ENCODE peak calls at places on chromosomes 3 and 15, in ten cellular contexts. J, C, N, S, V, X, U, G, A and Q are unnamed samples.

GRCh38 chr15:72368895-72369294 is 6.9 kb downstream of the HEXA start:
- DNase-seq in J (no peak), C (peak; percentile 71), N (peak; percentile 23), S (no peak), V (no peak), X (no peak), U (peak; percentile 23), G (no peak), A (no peak), Q (no peak)

GRCh38 chr3:72549819-72550581 is 298.2 kb downstream of the SHQ1 start:
- DNase-seq in J (no peak), C (no peak), N (no peak), S (no peak), V (no peak), X (no peak), U (no peak), G (no peak), A (no peak), Q (no peak)

GRCh38 chr3:185779461-185779860 is 45.4 kb downstream of the IGF2BP2 start:
- DNase-seq in J (no peak), C (no peak), N (no peak), S (no peak), V (peak; percentile 92), X (no peak), U (no peak), G (no peak), A (no peak), Q (no peak)

GRCh38 chr15:93141373-93141790 is 52.4 kb upstream of the RGMA start:
- DNase-seq in J (no peak), C (no peak), N (no peak), S (no peak), V (no peak), X (no peak), U (no peak), G (no peak), A (no peak), Q (no peak)

GRCh38 chr15:78979456-78980320 is 34.8 kb upstream of the CTSH start:
- DNase-seq in J (peak; percentile 71), C (no peak), N (peak; percentile 86), S (no peak), V (peak; percentile 92), X (peak; percentile 75), U (peak; percentile 84), G (peak; percentile 93), A (no peak), Q (peak; percentile 82)

GRCh38 chr3:37162501-37163245 is 11.7 kb downstream of the LRRFIP2 start:
- DNase-seq in J (no peak), C (no peak), N (no peak), S (no peak), V (no peak), X (no peak), U (no peak), G (no peak), A (no peak), Q (no peak)

GRCh38 chr3:61181874-61182273 is 69.4 kb downstream of the FHIT start:
- DNase-seq in J (no peak), C (no peak), N (peak; percentile 26), S (no peak), V (peak; percentile 95), X (peak; percentile 1), U (peak; percentile 4), G (peak; percentile 25), A (no peak), Q (peak; percentile 36)

GRCh38 chr15:99863527-99864198 is 130.4 kb upstream of the LYSMD4 start:
- DNase-seq in J (no peak), C (no peak), N (no peak), S (no peak), V (no peak), X (no peak), U (no peak), G (no peak), A (no peak), Q (no peak)

GRCh38 chr3:93983408-93983807 is 3.5 kb downstream of the ARL13B start:
- DNase-seq in J (no peak), C (no peak), N (no peak), S (no peak), V (no peak), X (no peak), U (no peak), G (no peak), A (no peak), Q (no peak)

GRCh38 chr15:75361361-75361988 is 6.9 kb downstream of the MAN2C1 start:
- DNase-seq in J (no peak), C (no peak), N (no peak), S (peak; percentile 76), V (no peak), X (no peak), U (no peak), G (no peak), A (no peak), Q (no peak)

GRCh38 chr15:32781781-32782180 is 64.0 kb downstream of the GREM1 start:
- DNase-seq in J (no peak), C (no peak), N (no peak), S (no peak), V (no peak), X (no peak), U (no peak), G (no peak), A (no peak), Q (no peak)

GRCh38 chr3:171315919-171316318 is 144.3 kb downstream of the TNIK start:
- DNase-seq in J (no peak), C (no peak), N (no peak), S (no peak), V (no peak), X (no peak), U (no peak), G (no peak), A (no peak), Q (no peak)

GRCh38 chr3:171314341-171314740 is 145.9 kb downstream of the TNIK start:
- DNase-seq in J (no peak), C (no peak), N (no peak), S (no peak), V (no peak), X (no peak), U (no peak), G (no peak), A (no peak), Q (no peak)

GRCh38 chr3:171313702-171314101 is 146.5 kb downstream of the TNIK start:
- DNase-seq in J (no peak), C (no peak), N (no peak), S (no peak), V (no peak), X (no peak), U (no peak), G (no peak), A (no peak), Q (no peak)

GRCh38 chr3:171315101-171315500 is 145.1 kb downstream of the TNIK start:
- DNase-seq in J (no peak), C (no peak), N (no peak), S (no peak), V (no peak), X (no peak), U (no peak), G (no peak), A (no peak), Q (no peak)

DNA sequence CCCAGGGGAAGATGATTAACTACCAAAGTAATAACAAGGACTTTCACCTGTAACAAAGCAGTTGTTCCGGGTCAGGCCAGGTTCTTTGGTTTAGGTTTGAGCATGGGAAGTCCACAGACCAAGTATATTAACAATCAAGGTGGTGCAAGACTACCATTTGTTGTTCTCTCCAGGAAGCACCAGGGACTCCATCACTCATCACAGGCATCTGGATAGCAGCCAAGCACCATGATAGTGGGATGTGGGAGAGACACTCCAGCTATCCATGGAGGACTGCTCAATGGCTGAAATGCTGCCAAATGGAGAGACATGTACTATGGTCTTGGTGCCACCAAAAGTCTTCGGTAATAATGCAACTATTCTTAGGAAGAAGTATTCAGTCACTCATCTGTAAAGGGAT is 143.1 kb downstream of the TNIK start:
- DNase-seq in J (no peak), C (no peak), N (peak; percentile 50), S (no peak), V (no peak), X (no peak), U (peak; percentile 79), G (no peak), A (no peak), Q (no peak)
- H3K4me3 ChIP-seq in J (no peak overlapping the region), C (no peak overlapping the region), N (no peak overlapping the region), S (no peak overlapping the region), V (no peak overlapping the region), X (no peak overlapping the region), U (no peak overlapping the region), G (no peak overlapping the region), A (no peak overlapping the region), Q (no peak overlapping the region)

DNA sequence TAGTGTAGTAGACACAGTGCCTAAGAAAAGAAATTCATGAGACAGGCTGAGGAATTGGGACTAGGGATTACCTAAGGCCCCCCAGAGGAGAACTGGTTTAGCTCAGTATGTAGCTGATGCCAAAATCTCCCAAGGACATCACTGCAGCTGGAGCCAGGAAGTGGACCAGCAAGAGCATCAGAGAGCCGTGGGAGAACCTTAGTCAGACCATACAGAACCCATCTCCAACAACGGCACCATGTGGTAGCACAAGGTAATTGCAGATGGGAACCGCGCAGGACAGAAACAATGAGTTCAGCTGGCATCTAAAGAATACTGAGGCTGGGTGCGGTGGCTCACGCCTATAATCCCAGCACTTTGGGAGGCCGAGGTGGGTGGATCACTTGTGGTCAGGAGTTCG is 81.7 kb downstream of the WNT5A start:
- DNase-seq in J (no peak), C (no peak), N (peak; percentile 68), S (no peak), V (peak; percentile 39), X (peak; percentile 6), U (peak; percentile 35), G (no peak), A (no peak), Q (no peak)
- TF ChIP-seq CTCF in J (no peak), C (peak; percentile 19), N (peak; percentile 55), S (no peak), V (peak; percentile 42), X (no peak), U (peak; percentile 39), G (no peak), A (no peak), Q (no peak)

DNA sequence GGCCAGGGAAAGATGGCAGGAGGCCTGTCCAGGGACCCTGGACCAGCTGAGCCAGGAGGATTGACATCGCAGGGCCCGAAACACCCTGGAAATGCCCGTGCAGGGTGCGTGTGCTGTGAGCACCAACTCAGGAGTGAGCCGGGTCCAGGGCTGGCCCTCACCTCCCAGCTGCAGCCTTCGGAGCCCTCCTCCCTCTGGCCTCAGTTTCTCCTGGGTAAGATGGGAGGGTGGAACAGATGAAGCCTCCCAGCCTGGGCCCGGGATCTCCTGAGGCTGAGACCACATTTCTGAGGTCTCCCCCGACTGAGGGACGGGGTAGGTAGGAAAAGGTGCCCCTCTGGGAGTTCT is 5.3 kb upstream of the CALML4 start:
- DNase-seq in J (no peak), C (no peak), N (no peak), S (peak; percentile 71), V (no peak), X (no peak), U (no peak), G (no peak), A (no peak), Q (no peak)
- H3K4me3 ChIP-seq in J (no peak overlapping the region), C (no peak overlapping the region), N (no peak overlapping the region), S (no peak overlapping the region), V (no peak overlapping the region), X (peak overlapping the region; percentile 36), U (no peak overlapping the region), G (no peak overlapping the region), A (no peak overlapping the region), Q (no peak overlapping the region)

GRCh38 chr3:52851348-52851747 is 16.5 kb upstream of the MUSTN1 start:
- DNase-seq in J (no peak), C (no peak), N (peak; percentile 31), S (no peak), V (peak; percentile 51), X (peak; percentile 56), U (peak; percentile 56), G (peak; percentile 52), A (no peak), Q (peak; percentile 76)
- TF ChIP-seq CTCF in J (peak; percentile 22), C (peak; percentile 52), N (peak; percentile 41), S (no peak), V (peak; percentile 73), X (peak; percentile 70), U (peak; percentile 49), G (peak; percentile 50), A (peak; percentile 59), Q (peak; percentile 54)